ENCODE peak calls at places on chromosomes 11 and 22, in seven cellular contexts. A is spleen; Q is tibial artery; J is iPS DF 6.9; X is heart right ventricle; F is CD8-positive, alpha-beta memory T cell; E is MM.1S. M is an unnamed sample. For H3K36me3 and H3K4me1, the result is how much of the 10 kb centered on the place peaks cover.

GRCh38 chr22:30435674-30436126 is 10.1 kb downstream of the MTFP1 start:
- DNase-seq in A (peak), Q (no peak), J (no peak), X (no peak), F (peak), E (peak), M (no peak)

GRCh38 chr22:30010789-30011405 is 69.4 kb upstream of the HORMAD2 start:
- DNase-seq in A (no peak), Q (no peak), J (no peak), X (no peak), F (no peak), E (no peak), M (no peak)

GRCh38 chr11:67489203-67489859 is 6.5 kb downstream of the AIP start:
- DNase-seq in A (no peak), Q (no peak), J (no peak), X (no peak), F (no peak), E (no peak), M (no peak)

GRCh38 chr11:7609015-7609414 is 64.3 kb downstream of the CYB5R2 start:
- DNase-seq in A (no peak), Q (no peak), J (no peak), X (no peak), F (no peak), E (no peak), M (no peak)

GRCh38 chr22:35708917-35709316 is 8.8 kb upstream of the APOL5 start:
- DNase-seq in A (no peak), Q (no peak), J (no peak), X (no peak), F (no peak), E (no peak), M (no peak)

GRCh38 chr11:83773950-83774880 is 488.0 kb upstream of the CCDC90B start:
- DNase-seq in A (no peak), Q (no peak), J (no peak), X (no peak), F (no peak), E (no peak), M (peak)

GRCh38 chr11:61775606-61776554 is 16.5 kb downstream of the TMEM258 start:
- DNase-seq in A (no peak), Q (no peak), J (no peak), X (no peak), F (no peak), E (no peak), M (no peak)

GRCh38 chr11:113570906-113571305 is 95.7 kb upstream of the DRD2 start:
- DNase-seq in A (no peak), Q (no peak), J (no peak), X (no peak), F (no peak), E (no peak), M (no peak)

GRCh38 chr11:134561348-134561720 is 149.3 kb upstream of the B3GAT1 start:
- DNase-seq in A (peak), Q (no peak), J (no peak), X (no peak), F (no peak), E (no peak), M (no peak)

GRCh38 chr11:1401656-1402221 is 12.0 kb downstream of the BRSK2 start:
- DNase-seq in A (no peak), Q (peak), J (no peak), X (peak), F (peak), E (peak), M (peak)

GRCh38 chr11:95853138-95853537 is 62.8 kb downstream of the CEP57 start:
- DNase-seq in A (no peak), Q (no peak), J (no peak), X (no peak), F (no peak), E (no peak), M (no peak)

GRCh38 chr11:126139541-126140091 is 71.8 kb downstream of the RPUSD4 start:
- DNase-seq in A (peak), Q (no peak), J (no peak), X (peak), F (no peak), E (no peak), M (no peak)

GRCh38 chr11:5690736-5691135 is 1.1 kb downstream of the TRIM22 start:
- DNase-seq in A (no peak), Q (no peak), J (no peak), X (no peak), F (no peak), E (no peak), M (no peak)

GRCh38 chr11:9053631-9054030 is 37.8 kb downstream of the SCUBE2 start:
- DNase-seq in A (no peak), Q (no peak), J (no peak), X (no peak), F (no peak), E (no peak), M (no peak)

GRCh38 chr11:15649371-15650104 is 534.8 kb downstream of the INSC start:
- DNase-seq in A (no peak), Q (no peak), J (no peak), X (no peak), F (no peak), E (no peak), M (no peak)

GRCh38 chr11:79121351-79121750 is 319.5 kb downstream of the TENM4 start:
- DNase-seq in A (no peak), Q (no peak), J (no peak), X (no peak), F (no peak), E (no peak), M (no peak)

GRCh38 chr11:17478064-17478463 is 1.4 kb upstream of the ABCC8 start:
- DNase-seq in A (no peak), Q (no peak), J (no peak), X (no peak), F (no peak), E (no peak), M (no peak)

GRCh38 chr11:117613521-117613920 is 183.5 kb downstream of the DSCAML1 start:
- DNase-seq in A (no peak), Q (no peak), J (no peak), X (no peak), F (no peak), E (no peak), M (no peak)

GRCh38 chr11:35304393-35304790 is 115.0 kb downstream of the SLC1A2 start:
- DNase-seq in A (no peak), Q (no peak), J (no peak), X (no peak), F (no peak), E (no peak), M (no peak)

GRCh38 chr22:28548411-28548810 is 131.2 kb downstream of the TTC28 start:
- DNase-seq in A (no peak), Q (no peak), J (no peak), X (no peak), F (no peak), E (no peak), M (no peak)

GRCh38 chr11:79083346-79083745 is 357.5 kb downstream of the TENM4 start:
- DNase-seq in A (no peak), Q (no peak), J (no peak), X (no peak), F (no peak), E (no peak), M (no peak)

GRCh38 chr11:31995525-31996123 is 95.2 kb upstream of the RCN1 start:
- DNase-seq in A (no peak), Q (no peak), J (no peak), X (no peak), F (no peak), E (peak), M (no peak)

GRCh38 chr11:103798029-103798428 is 238.4 kb upstream of the DDI1 start:
- DNase-seq in A (no peak), Q (no peak), J (no peak), X (no peak), F (no peak), E (peak), M (no peak)

GRCh38 chr11:131544591-131544990 is 174.2 kb downstream of the NTM start:
- DNase-seq in A (no peak), Q (no peak), J (peak), X (no peak), F (no peak), E (no peak), M (no peak)

GRCh38 chr11:12772324-12772723 is 98.1 kb downstream of the TEAD1 start:
- DNase-seq in A (no peak), Q (no peak), J (no peak), X (no peak), F (no peak), E (no peak), M (no peak)
- H3K36me3 ChIP-seq in A (under half), Q (under half), J (under half), X (under half), F (under half), E (under half), M (under half)

GRCh38 chr11:46351148-46351547 is 3.9 kb downstream of the DGKZ start:
- DNase-seq in A (no peak), Q (no peak), J (no peak), X (no peak), F (no peak), E (no peak), M (no peak)
- H3K4me1 ChIP-seq in A (half or more), Q (half or more), J (under half), X (under half), F (half or more), E (under half), M (under half)

GRCh38 chr11:73929388-73929787 is 21.4 kb upstream of the DNAJB13 start:
- DNase-seq in A (no peak), Q (no peak), J (no peak), X (no peak), F (no peak), E (no peak), M (no peak)
- H3K36me3 ChIP-seq in A (half or more), Q (under half), J (under half), X (under half), F (under half), E (under half), M (under half)

GRCh38 chr22:38136607-38137006 is 26.1 kb upstream of the BAIAP2L2 start:
- DNase-seq in A (no peak), Q (no peak), J (no peak), X (no peak), F (no peak), E (no peak), M (no peak)

GRCh38 chr22:38135133-38135706 is 24.7 kb upstream of the BAIAP2L2 start:
- DNase-seq in A (no peak), Q (no peak), J (no peak), X (no peak), F (no peak), E (no peak), M (peak)

GRCh38 chr22:38138961-38139360 is 28.5 kb upstream of the BAIAP2L2 start:
- DNase-seq in A (no peak), Q (no peak), J (no peak), X (no peak), F (no peak), E (no peak), M (no peak)

GRCh38 chr22:38139901-38140300 is 29.4 kb upstream of the BAIAP2L2 start:
- DNase-seq in A (no peak), Q (no peak), J (no peak), X (no peak), F (no peak), E (no peak), M (no peak)

DNA sequence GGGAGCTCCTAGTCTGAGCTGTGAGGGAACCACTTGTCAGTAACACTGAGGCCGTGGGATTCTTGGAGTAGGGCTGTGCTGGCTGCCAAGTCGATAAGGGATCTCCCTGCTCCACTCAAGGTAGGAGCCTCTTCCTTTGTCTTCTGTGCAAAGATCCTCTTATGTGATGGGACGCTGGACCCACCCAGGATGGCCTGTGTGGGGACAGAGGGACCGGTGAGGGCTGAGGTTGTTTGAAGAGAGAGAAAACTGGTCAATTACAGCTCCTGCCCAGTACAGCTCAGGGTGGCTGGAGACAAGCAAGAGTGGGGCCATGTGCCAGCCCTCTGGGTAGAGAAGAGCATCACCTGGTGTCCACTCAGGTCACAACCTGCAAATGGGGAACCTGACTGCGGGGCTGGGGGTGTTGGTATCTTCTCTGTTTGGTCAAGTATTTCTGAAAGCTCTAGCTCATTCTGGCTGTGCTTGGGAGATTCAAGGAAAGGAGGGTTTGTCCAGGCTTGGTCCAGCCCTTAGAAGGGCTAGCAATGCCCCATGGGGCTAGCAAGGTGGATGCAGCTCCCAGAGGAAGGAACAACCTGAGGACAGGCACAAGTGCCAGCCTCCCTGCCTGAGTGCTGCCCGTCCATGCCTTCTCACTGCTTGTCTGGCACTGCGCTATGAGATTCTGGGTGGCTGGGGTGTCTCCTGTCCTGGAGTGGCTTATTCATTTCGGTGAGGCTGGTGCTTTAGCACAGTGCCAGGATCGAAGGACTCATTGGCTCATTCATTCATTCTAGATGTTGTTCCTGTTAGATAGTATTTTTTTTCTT is 27.6 kb upstream of the BAIAP2L2 start:
- DNase-seq in A (no peak), Q (no peak), J (no peak), X (no peak), F (no peak), E (no peak), M (no peak)
- H3K4me1 ChIP-seq in A (under half), Q (under half), J (under half), X (under half), F (under half), E (under half), M (under half)

GRCh38 chr11:72930011-72930410 is 115.8 kb downstream of the ATG16L2 start:
- DNase-seq in A (no peak), Q (no peak), J (no peak), X (no peak), F (no peak), E (no peak), M (no peak)
- H3K36me3 ChIP-seq in A (under half), Q (under half), J (under half), X (under half), F (under half), E (under half), M (under half)

DNA sequence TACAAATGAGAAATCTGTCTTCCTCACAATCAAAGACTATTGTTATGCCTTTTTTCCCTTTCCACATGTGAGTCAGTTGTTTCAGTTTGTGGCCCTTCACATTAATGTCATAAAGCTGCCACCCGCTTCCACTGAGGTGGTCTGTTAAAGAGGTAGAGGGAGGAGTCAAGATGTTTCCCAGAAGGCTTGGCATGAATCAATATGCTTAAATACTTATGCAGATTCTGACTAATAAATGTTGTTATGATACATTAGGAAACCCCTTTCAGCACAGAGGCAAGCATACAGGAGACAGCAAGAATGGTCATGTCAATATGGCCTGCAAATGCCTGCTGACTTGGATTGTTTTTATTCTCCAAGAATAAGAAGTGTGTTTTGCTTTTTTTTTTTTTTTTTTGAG is 6.5 kb downstream of the RTN3 start:
- DNase-seq in A (no peak), Q (no peak), J (no peak), X (no peak), F (no peak), E (no peak), M (no peak)
- H3K4me1 ChIP-seq in A (under half), Q (under half), J (under half), X (under half), F (under half), E (under half), M (under half)

DNA sequence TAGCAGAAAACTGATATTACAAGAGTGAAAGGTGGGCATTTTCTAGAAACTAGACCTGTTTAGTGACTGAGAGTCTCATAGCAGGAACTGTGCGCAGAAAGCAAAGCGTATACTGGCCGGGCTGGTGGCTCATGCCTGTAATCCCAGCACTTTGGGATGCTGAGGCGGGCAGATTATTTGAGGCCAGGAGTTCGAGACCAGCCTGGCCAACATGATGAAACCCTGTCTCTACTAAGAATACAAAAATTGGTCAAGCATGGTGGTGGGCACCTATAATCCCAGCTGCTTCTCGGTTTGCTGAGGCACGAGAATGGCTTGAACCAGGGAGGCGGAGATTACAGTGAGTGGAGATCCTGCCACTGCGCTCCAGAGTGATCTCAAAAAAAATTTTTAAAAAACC is 1.8 kb upstream of the NUP98 start:
- DNase-seq in A (no peak), Q (no peak), J (no peak), X (no peak), F (no peak), E (no peak), M (no peak)
- H3K36me3 ChIP-seq in A (under half), Q (under half), J (under half), X (under half), F (under half), E (under half), M (under half)